ENCODE peak calls at places on chromosomes 16 and 17, in seven cellular contexts. One of them, this sample, is unnamed.

GRCh38 chr16:47721016-47721673 is 260.0 kb downstream of the PHKB start:
- DNase-seq in memory B cell: no peak
- DNase-seq in activated CD8-positive, alpha-beta T cell treated with anti-CD3 and anti-CD28 coated beads for 36 hours: no peak
- DNase-seq in activated T-helper 9 cell treated with anti-CD3 and anti-CD28 coated beads, Interleukin-2, amount 50 U/mL, for 16 hours: no peak
- DNase-seq in H1: no peak
- DNase-seq in retina: no peak
- DNase-seq in EL: no peak
- DNase-seq in this sample: no peak

GRCh38 chr17:36524428-36524876 is 10.2 kb downstream of the MYO19 start:
- DNase-seq in memory B cell: no peak
- DNase-seq in activated CD8-positive, alpha-beta T cell treated with anti-CD3 and anti-CD28 coated beads for 36 hours: peak
- DNase-seq in activated T-helper 9 cell treated with anti-CD3 and anti-CD28 coated beads, Interleukin-2, amount 50 U/mL, for 16 hours: no peak
- DNase-seq in H1: no peak
- DNase-seq in retina: no peak
- DNase-seq in EL: peak
- DNase-seq in this sample: no peak

GRCh38 chr17:83151442-83152220 is 72.2 kb downstream of the METRNL start:
- DNase-seq in memory B cell: no peak
- DNase-seq in activated CD8-positive, alpha-beta T cell treated with anti-CD3 and anti-CD28 coated beads for 36 hours: no peak
- DNase-seq in activated T-helper 9 cell treated with anti-CD3 and anti-CD28 coated beads, Interleukin-2, amount 50 U/mL, for 16 hours: no peak
- DNase-seq in H1: no peak
- DNase-seq in retina: peak
- DNase-seq in EL: peak
- DNase-seq in this sample: no peak

GRCh38 chr16:88977028-88977844 is at the start of gene CBFA2T3:
- DNase-seq in memory B cell: peak
- DNase-seq in activated CD8-positive, alpha-beta T cell treated with anti-CD3 and anti-CD28 coated beads for 36 hours: no peak
- DNase-seq in activated T-helper 9 cell treated with anti-CD3 and anti-CD28 coated beads, Interleukin-2, amount 50 U/mL, for 16 hours: no peak
- DNase-seq in H1: no peak
- DNase-seq in retina: peak
- DNase-seq in EL: peak
- DNase-seq in this sample: no peak

GRCh38 chr16:2075631-2076030 is 27.8 kb downstream of the TSC2 start:
- DNase-seq in memory B cell: no peak
- DNase-seq in activated CD8-positive, alpha-beta T cell treated with anti-CD3 and anti-CD28 coated beads for 36 hours: no peak
- DNase-seq in activated T-helper 9 cell treated with anti-CD3 and anti-CD28 coated beads, Interleukin-2, amount 50 U/mL, for 16 hours: no peak
- DNase-seq in H1: no peak
- DNase-seq in retina: no peak
- DNase-seq in EL: no peak
- DNase-seq in this sample: no peak

GRCh38 chr16:68064791-68065365 is 20.3 kb upstream of the NFATC3 start:
- DNase-seq in memory B cell: peak
- DNase-seq in activated CD8-positive, alpha-beta T cell treated with anti-CD3 and anti-CD28 coated beads for 36 hours: peak
- DNase-seq in activated T-helper 9 cell treated with anti-CD3 and anti-CD28 coated beads, Interleukin-2, amount 50 U/mL, for 16 hours: peak
- DNase-seq in H1: peak
- DNase-seq in retina: peak
- DNase-seq in EL: peak
- DNase-seq in this sample: peak

GRCh38 chr17:82006468-82007227 is 16.0 kb downstream of the CENPX start:
- DNase-seq in memory B cell: no peak
- DNase-seq in activated CD8-positive, alpha-beta T cell treated with anti-CD3 and anti-CD28 coated beads for 36 hours: no peak
- DNase-seq in activated T-helper 9 cell treated with anti-CD3 and anti-CD28 coated beads, Interleukin-2, amount 50 U/mL, for 16 hours: no peak
- DNase-seq in H1: no peak
- DNase-seq in retina: no peak
- DNase-seq in EL: peak
- DNase-seq in this sample: no peak

GRCh38 chr17:57940217-57940616 is 15.0 kb downstream of the CUEDC1 start:
- DNase-seq in memory B cell: no peak
- DNase-seq in activated CD8-positive, alpha-beta T cell treated with anti-CD3 and anti-CD28 coated beads for 36 hours: no peak
- DNase-seq in activated T-helper 9 cell treated with anti-CD3 and anti-CD28 coated beads, Interleukin-2, amount 50 U/mL, for 16 hours: no peak
- DNase-seq in H1: no peak
- DNase-seq in retina: no peak
- DNase-seq in EL: no peak
- DNase-seq in this sample: no peak

GRCh38 chr16:90020838-90021382 is 1.7 kb upstream of the DBNDD1 start:
- DNase-seq in memory B cell: no peak
- DNase-seq in activated CD8-positive, alpha-beta T cell treated with anti-CD3 and anti-CD28 coated beads for 36 hours: no peak
- DNase-seq in activated T-helper 9 cell treated with anti-CD3 and anti-CD28 coated beads, Interleukin-2, amount 50 U/mL, for 16 hours: no peak
- DNase-seq in H1: no peak
- DNase-seq in retina: no peak
- DNase-seq in EL: peak
- DNase-seq in this sample: no peak

GRCh38 chr17:10192500-10192899 is 5.9 kb downstream of the GAS7 start:
- DNase-seq in memory B cell: no peak
- DNase-seq in activated CD8-positive, alpha-beta T cell treated with anti-CD3 and anti-CD28 coated beads for 36 hours: no peak
- DNase-seq in activated T-helper 9 cell treated with anti-CD3 and anti-CD28 coated beads, Interleukin-2, amount 50 U/mL, for 16 hours: no peak
- DNase-seq in H1: no peak
- DNase-seq in retina: no peak
- DNase-seq in EL: no peak
- DNase-seq in this sample: no peak